ENCODE peak calls at places on chromosomes 3 and 15, in eight cellular contexts. One of them, this sample, is unnamed. For H3K27me3, the result is how much of the 10 kb centered on the place peaks cover.

GRCh38 chr3:149299938-149300791 is 33.3 kb downstream of the TM4SF18 start:
- DNase-seq in brain microvascular endothelial cell: peak
- DNase-seq in GM23338: no peak
- DNase-seq in adipocyte: peak
- DNase-seq in PC-3: peak
- DNase-seq in gastrocnemius medialis: peak
- DNase-seq in lower lobe of right lung: no peak
- DNase-seq in IMR-90: peak
- DNase-seq in this sample: no peak

GRCh38 chr3:50445919-50446318 is 57.5 kb downstream of the CACNA2D2 start:
- DNase-seq in brain microvascular endothelial cell: no peak
- DNase-seq in GM23338: no peak
- DNase-seq in adipocyte: no peak
- DNase-seq in PC-3: peak
- DNase-seq in gastrocnemius medialis: no peak
- DNase-seq in lower lobe of right lung: peak
- DNase-seq in IMR-90: no peak
- DNase-seq in this sample: no peak

GRCh38 chr3:31871939-31872507 is 109.0 kb downstream of the OSBPL10 start:
- DNase-seq in brain microvascular endothelial cell: no peak
- DNase-seq in GM23338: no peak
- DNase-seq in adipocyte: no peak
- DNase-seq in PC-3: no peak
- DNase-seq in gastrocnemius medialis: no peak
- DNase-seq in lower lobe of right lung: no peak
- DNase-seq in IMR-90: no peak
- DNase-seq in this sample: no peak

GRCh38 chr3:94775746-94776145 is 712.9 kb downstream of the NSUN3 start:
- DNase-seq in brain microvascular endothelial cell: no peak
- DNase-seq in GM23338: no peak
- DNase-seq in adipocyte: no peak
- DNase-seq in PC-3: no peak
- DNase-seq in gastrocnemius medialis: no peak
- DNase-seq in lower lobe of right lung: no peak
- DNase-seq in IMR-90: no peak
- DNase-seq in this sample: no peak

GRCh38 chr3:116442331-116443021 is 2.8 kb downstream of the LSAMP start:
- DNase-seq in brain microvascular endothelial cell: no peak
- DNase-seq in GM23338: no peak
- DNase-seq in adipocyte: no peak
- DNase-seq in PC-3: no peak
- DNase-seq in gastrocnemius medialis: no peak
- DNase-seq in lower lobe of right lung: no peak
- DNase-seq in IMR-90: peak
- DNase-seq in this sample: no peak

GRCh38 chr3:77536038-77536775 is 496.3 kb downstream of the ROBO2 start:
- DNase-seq in brain microvascular endothelial cell: no peak
- DNase-seq in GM23338: peak
- DNase-seq in adipocyte: peak
- DNase-seq in PC-3: peak
- DNase-seq in gastrocnemius medialis: no peak
- DNase-seq in lower lobe of right lung: no peak
- DNase-seq in IMR-90: no peak
- DNase-seq in this sample: no peak

GRCh38 chr3:52533623-52534280 is at the start of gene NT5DC2:
- DNase-seq in brain microvascular endothelial cell: peak
- DNase-seq in GM23338: peak
- DNase-seq in adipocyte: peak
- DNase-seq in PC-3: peak
- DNase-seq in gastrocnemius medialis: no peak
- DNase-seq in lower lobe of right lung: no peak
- DNase-seq in IMR-90: peak
- DNase-seq in this sample: peak

GRCh38 chr3:73602171-73602570 is 22.6 kb downstream of the PDZRN3 start:
- DNase-seq in brain microvascular endothelial cell: peak
- DNase-seq in GM23338: no peak
- DNase-seq in adipocyte: peak
- DNase-seq in PC-3: no peak
- DNase-seq in gastrocnemius medialis: no peak
- DNase-seq in lower lobe of right lung: no peak
- DNase-seq in IMR-90: peak
- DNase-seq in this sample: no peak

GRCh38 chr3:131470377-131470776 is 32.4 kb downstream of the MRPL3 start:
- DNase-seq in brain microvascular endothelial cell: no peak
- DNase-seq in GM23338: no peak
- DNase-seq in adipocyte: no peak
- DNase-seq in PC-3: no peak
- DNase-seq in gastrocnemius medialis: no peak
- DNase-seq in lower lobe of right lung: no peak
- DNase-seq in IMR-90: no peak
- DNase-seq in this sample: no peak

GRCh38 chr3:45035441-45036301 is 9.6 kb downstream of the CLEC3B start:
- DNase-seq in brain microvascular endothelial cell: no peak
- DNase-seq in GM23338: peak
- DNase-seq in adipocyte: peak
- DNase-seq in PC-3: no peak
- DNase-seq in gastrocnemius medialis: no peak
- DNase-seq in lower lobe of right lung: peak
- DNase-seq in IMR-90: peak
- DNase-seq in this sample: no peak

GRCh38 chr3:55369491-55369890 is 117.6 kb downstream of the WNT5A start:
- DNase-seq in brain microvascular endothelial cell: no peak
- DNase-seq in GM23338: no peak
- DNase-seq in adipocyte: no peak
- DNase-seq in PC-3: no peak
- DNase-seq in gastrocnemius medialis: no peak
- DNase-seq in lower lobe of right lung: no peak
- DNase-seq in IMR-90: no peak
- DNase-seq in this sample: no peak

GRCh38 chr15:99477745-99478525 is 87.8 kb upstream of the MEF2A start:
- DNase-seq in brain microvascular endothelial cell: no peak
- DNase-seq in GM23338: no peak
- DNase-seq in adipocyte: no peak
- DNase-seq in PC-3: no peak
- DNase-seq in gastrocnemius medialis: no peak
- DNase-seq in lower lobe of right lung: no peak
- DNase-seq in IMR-90: no peak
- DNase-seq in this sample: no peak

GRCh38 chr3:170154569-170155143 is 26.9 kb downstream of the PHC3 start:
- DNase-seq in brain microvascular endothelial cell: no peak
- DNase-seq in GM23338: no peak
- DNase-seq in adipocyte: no peak
- DNase-seq in PC-3: no peak
- DNase-seq in gastrocnemius medialis: no peak
- DNase-seq in lower lobe of right lung: no peak
- DNase-seq in IMR-90: no peak
- DNase-seq in this sample: no peak

GRCh38 chr15:81023483-81024264 is 23.0 kb downstream of the TLNRD1 start:
- DNase-seq in brain microvascular endothelial cell: peak
- DNase-seq in GM23338: no peak
- DNase-seq in adipocyte: peak
- DNase-seq in PC-3: peak
- DNase-seq in gastrocnemius medialis: peak
- DNase-seq in lower lobe of right lung: peak
- DNase-seq in IMR-90: peak
- DNase-seq in this sample: no peak

GRCh38 chr3:197446713-197447455 is 108.9 kb downstream of the BDH1 start:
- DNase-seq in brain microvascular endothelial cell: no peak
- DNase-seq in GM23338: no peak
- DNase-seq in adipocyte: no peak
- DNase-seq in PC-3: no peak
- DNase-seq in gastrocnemius medialis: no peak
- DNase-seq in lower lobe of right lung: no peak
- DNase-seq in IMR-90: no peak
- DNase-seq in this sample: no peak

GRCh38 chr3:22713936-22714335 is 489.2 kb upstream of the UBE2E2 start:
- DNase-seq in brain microvascular endothelial cell: peak
- DNase-seq in GM23338: no peak
- DNase-seq in adipocyte: peak
- DNase-seq in PC-3: peak
- DNase-seq in gastrocnemius medialis: no peak
- DNase-seq in lower lobe of right lung: no peak
- DNase-seq in IMR-90: peak
- DNase-seq in this sample: no peak

GRCh38 chr3:191721390-191721801 is 260.4 kb downstream of the PYDC2 start:
- DNase-seq in brain microvascular endothelial cell: no peak
- DNase-seq in GM23338: no peak
- DNase-seq in adipocyte: no peak
- DNase-seq in PC-3: no peak
- DNase-seq in gastrocnemius medialis: no peak
- DNase-seq in lower lobe of right lung: no peak
- DNase-seq in IMR-90: no peak
- DNase-seq in this sample: no peak

GRCh38 chr3:43644443-43644842 is 22.6 kb upstream of the ANO10 start:
- DNase-seq in brain microvascular endothelial cell: no peak
- DNase-seq in GM23338: no peak
- DNase-seq in adipocyte: no peak
- DNase-seq in PC-3: peak
- DNase-seq in gastrocnemius medialis: no peak
- DNase-seq in lower lobe of right lung: no peak
- DNase-seq in IMR-90: no peak
- DNase-seq in this sample: no peak

GRCh38 chr15:34708422-34708821 is 46.4 kb downstream of the GJD2 start:
- DNase-seq in brain microvascular endothelial cell: peak
- DNase-seq in GM23338: peak
- DNase-seq in adipocyte: peak
- DNase-seq in PC-3: peak
- DNase-seq in gastrocnemius medialis: no peak
- DNase-seq in lower lobe of right lung: no peak
- DNase-seq in IMR-90: peak
- DNase-seq in this sample: peak

GRCh38 chr15:40251455-40252140 is 12.7 kb downstream of the PAK6 start:
- DNase-seq in brain microvascular endothelial cell: no peak
- DNase-seq in GM23338: no peak
- DNase-seq in adipocyte: no peak
- DNase-seq in PC-3: no peak
- DNase-seq in gastrocnemius medialis: no peak
- DNase-seq in lower lobe of right lung: peak
- DNase-seq in IMR-90: no peak
- DNase-seq in this sample: no peak
- H3K4me3 ChIP-seq in brain microvascular endothelial cell: no peak
- H3K4me3 ChIP-seq in GM23338: peak
- H3K4me3 ChIP-seq in adipocyte: no peak
- H3K4me3 ChIP-seq in PC-3: peak
- H3K4me3 ChIP-seq in gastrocnemius medialis: no peak
- H3K4me3 ChIP-seq in lower lobe of right lung: no peak
- H3K4me3 ChIP-seq in IMR-90: no peak
- H3K4me3 ChIP-seq in this sample: no peak

DNA sequence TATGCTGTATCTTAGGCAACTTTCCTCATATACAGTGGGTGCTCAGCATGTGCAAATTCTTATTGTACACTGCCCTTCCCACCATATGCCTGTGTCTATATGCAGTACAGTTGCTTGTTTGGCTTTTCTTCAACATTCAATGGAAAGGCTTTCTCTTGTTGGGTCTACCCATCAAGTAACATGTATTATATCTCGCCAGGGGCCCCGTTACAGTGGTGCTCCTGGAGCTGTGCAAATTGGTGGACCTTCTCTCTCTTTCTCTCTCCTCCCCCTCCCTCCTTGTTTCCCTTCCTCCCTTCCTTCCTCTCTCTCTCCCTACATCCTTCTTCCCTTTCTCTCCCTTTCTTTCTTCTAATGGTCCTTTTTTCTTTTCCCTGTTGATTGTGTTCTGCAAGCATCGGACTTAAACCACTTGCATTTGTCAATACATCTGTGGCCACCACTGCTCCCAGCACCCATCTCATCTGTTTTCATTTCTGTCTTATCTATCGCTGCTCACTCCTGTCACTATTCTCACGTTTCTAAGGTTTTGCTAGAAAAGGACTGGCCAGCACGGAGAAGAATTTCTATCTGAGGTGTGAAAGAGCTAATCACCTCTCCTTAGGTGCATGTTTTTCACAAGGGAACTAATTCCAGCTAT is 35.3 kb downstream of the TGFBR2 start:
- DNase-seq in brain microvascular endothelial cell: no peak
- DNase-seq in GM23338: no peak
- DNase-seq in adipocyte: no peak
- DNase-seq in PC-3: no peak
- DNase-seq in gastrocnemius medialis: no peak
- DNase-seq in lower lobe of right lung: no peak
- DNase-seq in IMR-90: no peak
- DNase-seq in this sample: no peak
- H3K27me3 ChIP-seq in brain microvascular endothelial cell: under half
- H3K27me3 ChIP-seq in GM23338: under half
- H3K27me3 ChIP-seq in adipocyte: under half
- H3K27me3 ChIP-seq in PC-3: under half
- H3K27me3 ChIP-seq in gastrocnemius medialis: under half
- H3K27me3 ChIP-seq in lower lobe of right lung: under half
- H3K27me3 ChIP-seq in IMR-90: under half
- H3K27me3 ChIP-seq in this sample: under half

GRCh38 chr3:159852821-159853505 is 135.7 kb upstream of the IL12A start:
- DNase-seq in brain microvascular endothelial cell: peak
- DNase-seq in GM23338: peak
- DNase-seq in adipocyte: peak
- DNase-seq in PC-3: peak
- DNase-seq in gastrocnemius medialis: peak
- DNase-seq in lower lobe of right lung: peak
- DNase-seq in IMR-90: peak
- DNase-seq in this sample: peak
- H3K4me3 ChIP-seq in brain microvascular endothelial cell: peak
- H3K4me3 ChIP-seq in GM23338: no peak
- H3K4me3 ChIP-seq in adipocyte: peak
- H3K4me3 ChIP-seq in PC-3: no peak
- H3K4me3 ChIP-seq in gastrocnemius medialis: peak
- H3K4me3 ChIP-seq in lower lobe of right lung: peak
- H3K4me3 ChIP-seq in IMR-90: peak
- H3K4me3 ChIP-seq in this sample: no peak

DNA sequence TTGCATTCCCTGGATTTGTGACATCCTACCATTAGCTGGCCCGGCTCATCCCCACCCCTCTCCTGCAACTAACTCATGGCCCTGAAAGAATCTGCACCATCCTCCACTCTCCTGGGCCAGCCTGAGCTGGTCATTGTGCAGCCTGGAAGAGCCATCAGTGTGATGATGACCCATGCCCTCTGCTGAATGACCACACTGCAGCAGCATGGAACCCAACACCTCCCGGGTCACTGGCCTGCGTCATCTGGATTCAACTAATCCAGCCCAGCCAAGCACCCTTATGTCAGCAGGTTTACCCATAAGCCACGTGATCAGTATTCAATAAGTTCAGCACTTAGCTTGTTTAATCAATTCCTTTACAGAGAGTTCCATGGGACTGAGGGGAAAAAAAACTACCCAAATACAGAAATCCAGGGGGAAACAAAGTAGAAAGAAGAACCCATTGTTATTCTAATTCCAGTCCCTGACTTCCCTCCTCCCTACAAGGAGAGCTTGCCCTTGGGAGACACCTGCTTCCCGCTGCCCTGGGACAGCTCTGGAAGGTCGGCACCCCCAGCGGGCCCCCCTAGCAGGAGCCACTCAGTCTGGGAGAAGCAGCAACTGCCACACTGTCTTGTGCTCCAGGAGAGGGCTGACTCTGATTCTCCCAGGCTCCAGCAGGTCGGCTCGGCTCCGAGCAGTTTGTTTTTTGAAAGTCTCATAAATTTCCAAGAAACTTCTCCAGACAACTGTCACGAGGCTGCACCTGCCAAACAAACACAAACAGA is 309.1 kb upstream of the TLE3 start:
- DNase-seq in brain microvascular endothelial cell: no peak
- DNase-seq in GM23338: peak
- DNase-seq in adipocyte: no peak
- DNase-seq in PC-3: no peak
- DNase-seq in gastrocnemius medialis: no peak
- DNase-seq in lower lobe of right lung: no peak
- DNase-seq in IMR-90: no peak
- DNase-seq in this sample: no peak
- H3K27me3 ChIP-seq in brain microvascular endothelial cell: under half
- H3K27me3 ChIP-seq in GM23338: under half
- H3K27me3 ChIP-seq in adipocyte: half or more
- H3K27me3 ChIP-seq in PC-3: under half
- H3K27me3 ChIP-seq in gastrocnemius medialis: under half
- H3K27me3 ChIP-seq in lower lobe of right lung: under half
- H3K27me3 ChIP-seq in IMR-90: half or more
- H3K27me3 ChIP-seq in this sample: under half

GRCh38 chr3:179321585-179322322 is 1.1 kb upstream of the ZNF639 start:
- DNase-seq in brain microvascular endothelial cell: peak
- DNase-seq in GM23338: peak
- DNase-seq in adipocyte: peak
- DNase-seq in PC-3: peak
- DNase-seq in gastrocnemius medialis: no peak
- DNase-seq in lower lobe of right lung: no peak
- DNase-seq in IMR-90: peak
- DNase-seq in this sample: peak
- H3K4me3 ChIP-seq in brain microvascular endothelial cell: peak
- H3K4me3 ChIP-seq in GM23338: peak
- H3K4me3 ChIP-seq in adipocyte: peak
- H3K4me3 ChIP-seq in PC-3: peak
- H3K4me3 ChIP-seq in gastrocnemius medialis: peak
- H3K4me3 ChIP-seq in lower lobe of right lung: peak
- H3K4me3 ChIP-seq in IMR-90: peak
- H3K4me3 ChIP-seq in this sample: peak